ENCODE peak calls at places on chromosome 2, in six cellular contexts. P is heart left ventricle, L is stomach, S is ovary, O is uterus, W is foreskin keratinocyte. C is an unnamed sample.

GRCh38 chr2:12051831-12052230 is 305.4 kb downstream of the LPIN1 start:
- DNase-seq in P (no peak), S (no peak), O (no peak), L (no peak), W (no peak), C (no peak)

GRCh38 chr2:46369783-46370182 is 72.6 kb downstream of the EPAS1 start:
- DNase-seq in L (no peak), O (no peak), P (no peak), W (no peak), S (no peak), C (no peak)

GRCh38 chr2:105393373-105394055 is 5.3 kb downstream of the FHL2 start:
- DNase-seq in S (peak; percentile 86), W (no peak), L (no peak), O (no peak), P (peak; percentile 65), C (no peak)

GRCh38 chr2:200136655-200137054 is 169.8 kb upstream of the SPATS2L start:
- DNase-seq in O (no peak), P (no peak), S (no peak), W (no peak), L (no peak), C (no peak)

GRCh38 chr2:23563673-23564617 is 179.0 kb downstream of the KLHL29 start:
- DNase-seq in L (no peak), P (peak; percentile 79), W (peak; percentile 54), O (no peak), S (peak; percentile 82), C (no peak)

GRCh38 chr2:46488389-46488788 is 9.0 kb downstream of the TMEM247 start:
- DNase-seq in O (no peak), W (no peak), L (no peak), P (no peak), S (no peak), C (no peak)

GRCh38 chr2:160241251-160242137 is 41.4 kb upstream of the ITGB6 start:
- DNase-seq in W (peak; percentile 96), L (peak; percentile 45), P (peak; percentile 43), O (peak; percentile 29), S (no peak), C (peak; percentile 80)

GRCh38 chr2:150878347-150878746 is 383.3 kb downstream of the RBM43 start:
- DNase-seq in P (no peak), L (no peak), W (peak; percentile 66), O (no peak), S (no peak), C (no peak)

GRCh38 chr2:238081150-238081549 is 19.0 kb upstream of the ESPNL start:
- DNase-seq in O (no peak), P (no peak), S (no peak), L (peak; percentile 18), W (no peak), C (no peak)

GRCh38 chr2:168278424-168278888 is 31.1 kb upstream of the STK39 start:
- DNase-seq in L (peak; percentile 54), P (no peak), W (peak; percentile 25), O (no peak), S (no peak), C (peak; percentile 52)

GRCh38 chr2:196131949-196132925 is 39.1 kb downstream of the STK17B start:
- DNase-seq in O (no peak), W (peak; percentile 36), P (peak; percentile 28), S (no peak), L (no peak), C (no peak)

GRCh38 chr2:237459741-237460174 is 27.3 kb upstream of the MLPH start:
- DNase-seq in O (no peak), W (peak; percentile 65), L (no peak), S (no peak), P (no peak), C (peak; percentile 46)

GRCh38 chr2:179963626-179964025 is 43.5 kb downstream of the CWC22 start:
- DNase-seq in S (no peak), P (no peak), L (no peak), W (peak; percentile 37), O (no peak), C (no peak)

GRCh38 chr2:166593403-166593802 is 99.4 kb upstream of the SCN7A start:
- DNase-seq in L (no peak), W (peak; percentile 84), S (no peak), O (no peak), P (no peak), C (no peak)

GRCh38 chr2:127453013-127453391 is 34.8 kb downstream of the PROC start:
- DNase-seq in O (no peak), W (no peak), P (no peak), L (no peak), S (no peak), C (no peak)

GRCh38 chr2:217792611-217793527 is 209.9 kb downstream of the TNS1 start:
- DNase-seq in W (no peak), O (no peak), P (no peak), S (no peak), L (no peak), C (no peak)

GRCh38 chr2:72917138-72917874 is at the start of gene EMX1:
- DNase-seq in S (no peak), L (peak; percentile 83), P (no peak), O (no peak), W (peak; percentile 77), C (peak; percentile 74)

GRCh38 chr2:131493199-131494018 is 1.2 kb upstream of the MZT2A start:
- DNase-seq in L (no peak), S (no peak), P (no peak), O (no peak), W (no peak), C (no peak)

GRCh38 chr2:42754021-42754775 is 9.7 kb downstream of the OXER1 start:
- DNase-seq in L (no peak), S (peak; percentile 43), W (no peak), P (peak; percentile 52), O (no peak), C (no peak)

GRCh38 chr2:237092920-237093781 is 7.5 kb downstream of the COPS8 start:
- DNase-seq in P (peak; percentile 40), W (peak; percentile 40), S (peak; percentile 49), L (no peak), O (peak; percentile 82), C (no peak)

GRCh38 chr2:237213325-237214040 is 127.8 kb downstream of the COPS8 start:
- DNase-seq in S (peak; percentile 85), W (peak; percentile 23), L (peak; percentile 26), P (peak; percentile 71), O (peak; percentile 57), C (no peak)

GRCh38 chr2:190404487-190404886 is 3.7 kb upstream of the MFSD6 start:
- DNase-seq in L (no peak), S (no peak), W (peak; percentile 80), O (no peak), P (no peak), C (peak; percentile 3)

GRCh38 chr2:196274387-196274809 is 103.0 kb upstream of the STK17B start:
- DNase-seq in S (no peak), L (no peak), O (no peak), W (no peak), P (peak; percentile 30), C (no peak)

GRCh38 chr2:203817147-203817546 is 50.4 kb upstream of the CTLA4 start:
- DNase-seq in W (no peak), L (no peak), O (no peak), S (no peak), P (no peak), C (no peak)

GRCh38 chr2:229392214-229392613 is 121.1 kb upstream of the PID1 start:
- DNase-seq in L (no peak), P (no peak), O (no peak), W (no peak), S (no peak), C (no peak)

GRCh38 chr2:152571035-152571766 is 146.1 kb downstream of the PRPF40A start:
- DNase-seq in W (peak; percentile 74), P (peak; percentile 31), L (no peak), S (no peak), O (no peak), C (no peak)

GRCh38 chr2:182181381-182181780 is 195.7 kb downstream of the PPP1R1C start:
- DNase-seq in L (no peak), P (no peak), W (no peak), S (no peak), O (no peak), C (no peak)
- H3K4me1 ChIP-seq in L (no peaks in the 10 kb centered on the region), P (peaks cover 3% of the 10 kb centered on the region), W (no peaks in the 10 kb centered on the region), S (no peaks in the 10 kb centered on the region), O (no peaks in the 10 kb centered on the region), C (no peaks in the 10 kb centered on the region)

GRCh38 chr2:36370281-36370680 is 14.7 kb downstream of the CRIM1 start:
- DNase-seq in W (no peak), O (no peak), L (no peak), P (no peak), S (no peak), C (no peak)
- H3K4me1 ChIP-seq in W (peaks cover 89% of the 10 kb centered on the region), O (peaks cover 7% of the 10 kb centered on the region), L (peaks cover 90% of the 10 kb centered on the region), P (peaks cover 80% of the 10 kb centered on the region), S (peaks cover 33% of the 10 kb centered on the region), C (peaks cover 97% of the 10 kb centered on the region)

GRCh38 chr2:7353571-7353970 is 436.4 kb downstream of the RNF144A start:
- DNase-seq in L (no peak), S (no peak), O (no peak), W (no peak), P (no peak), C (no peak)
- H3K4me1 ChIP-seq in L (no peaks in the 10 kb centered on the region), S (no peaks in the 10 kb centered on the region), O (no peaks in the 10 kb centered on the region), W (no peaks in the 10 kb centered on the region), P (no peaks in the 10 kb centered on the region), C (no peaks in the 10 kb centered on the region)

GRCh38 chr2:98731709-98732349 is 897 bp upstream of the MGAT4A start:
- DNase-seq in O (no peak), S (no peak), W (no peak), L (no peak), P (no peak), C (no peak)
- H3K4me1 ChIP-seq in O (no peaks in the 10 kb centered on the region), S (no peaks in the 10 kb centered on the region), W (peaks cover 4% of the 10 kb centered on the region), L (peaks cover 45% of the 10 kb centered on the region), P (peaks cover 45% of the 10 kb centered on the region), C (peaks cover 40% of the 10 kb centered on the region)

DNA sequence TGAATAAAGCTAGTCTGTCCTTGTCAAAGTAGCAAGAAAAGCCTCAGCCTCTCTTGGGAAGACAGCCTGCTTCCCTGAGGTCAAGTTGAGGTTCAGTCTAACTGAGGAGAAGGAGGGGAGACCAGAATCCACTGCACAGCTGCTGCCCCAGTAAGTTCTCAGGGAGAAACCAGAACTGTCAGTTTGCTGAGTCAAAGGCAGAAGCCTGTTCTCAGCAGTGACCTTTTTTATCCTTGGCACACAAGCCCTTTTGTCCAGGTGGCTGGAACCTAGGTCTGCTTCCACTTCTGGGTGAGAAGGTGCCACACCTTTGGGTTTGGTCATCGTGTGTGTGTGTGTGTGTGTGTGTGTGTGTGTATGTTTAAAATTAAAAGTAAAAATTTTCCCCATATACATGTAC is 15.1 kb downstream of the INPP4A start:
- DNase-seq in L (peak; percentile 33), S (no peak), W (no peak), P (no peak), O (no peak), C (peak; percentile 89)
- H3K4me1 ChIP-seq in L (peaks cover 80% of the 10 kb centered on the region), S (peaks cover 2% of the 10 kb centered on the region), W (peaks cover 4% of the 10 kb centered on the region), P (peaks cover 61% of the 10 kb centered on the region), O (no peaks in the 10 kb centered on the region), C (peaks cover 51% of the 10 kb centered on the region)